ENCODE peak calls at places on chromosomes 5 and 9, in five cellular contexts. One of them, this sample, is unnamed.

GRCh38 chr9:129675656-129676055 is 10.2 kb downstream of the PRRX2 start:
- DNase-seq in psoas muscle: no peak
- DNase-seq in Peyer's patch: no peak
- DNase-seq in CD8-positive, alpha-beta memory T cell: no peak
- DNase-seq in hepatocyte: peak; percentile 48
- DNase-seq in this sample: no peak

GRCh38 chr9:33143241-33143642 is 23.9 kb downstream of the B4GALT1 start:
- DNase-seq in hepatocyte: peak; percentile 50
- DNase-seq in CD8-positive, alpha-beta memory T cell: peak; percentile 32
- DNase-seq in psoas muscle: no peak
- DNase-seq in Peyer's patch: no peak
- DNase-seq in this sample: peak; percentile 61

GRCh38 chr5:61675015-61675692 is 343.1 kb downstream of the ZSWIM6 start:
- DNase-seq in psoas muscle: no peak
- DNase-seq in Peyer's patch: no peak
- DNase-seq in hepatocyte: peak; percentile 26
- DNase-seq in CD8-positive, alpha-beta memory T cell: no peak
- DNase-seq in this sample: no peak

GRCh38 chr9:98260635-98261034 is 5.2 kb upstream of the TBC1D2 start:
- DNase-seq in Peyer's patch: no peak
- DNase-seq in CD8-positive, alpha-beta memory T cell: no peak
- DNase-seq in psoas muscle: no peak
- DNase-seq in hepatocyte: no peak
- DNase-seq in this sample: no peak

GRCh38 chr5:69231851-69232250 is 2.8 kb upstream of the CDK7 start:
- DNase-seq in CD8-positive, alpha-beta memory T cell: no peak
- DNase-seq in hepatocyte: no peak
- DNase-seq in Peyer's patch: no peak
- DNase-seq in psoas muscle: no peak
- DNase-seq in this sample: no peak

GRCh38 chr5:139650031-139650688 is 2.0 kb downstream of the CXXC5 start:
- DNase-seq in psoas muscle: peak; percentile 76
- DNase-seq in hepatocyte: peak; percentile 76
- DNase-seq in Peyer's patch: peak; percentile 58
- DNase-seq in CD8-positive, alpha-beta memory T cell: peak; percentile 22
- DNase-seq in this sample: peak; percentile 50

GRCh38 chr5:56412601-56413379 is 179.7 kb upstream of the ANKRD55 start:
- DNase-seq in Peyer's patch: no peak
- DNase-seq in hepatocyte: no peak
- DNase-seq in psoas muscle: peak; percentile 67
- DNase-seq in CD8-positive, alpha-beta memory T cell: no peak
- DNase-seq in this sample: peak; percentile 78

GRCh38 chr9:17422994-17423680 is 155.7 kb upstream of the SH3GL2 start:
- DNase-seq in CD8-positive, alpha-beta memory T cell: no peak
- DNase-seq in Peyer's patch: no peak
- DNase-seq in psoas muscle: no peak
- DNase-seq in hepatocyte: no peak
- DNase-seq in this sample: peak; percentile 48

GRCh38 chr9:135504262-135505229 is 4.1 kb downstream of the MRPS2 start:
- DNase-seq in Peyer's patch: peak; percentile 72
- DNase-seq in CD8-positive, alpha-beta memory T cell: peak; percentile 24
- DNase-seq in hepatocyte: peak; percentile 79
- DNase-seq in psoas muscle: peak; percentile 71
- DNase-seq in this sample: peak; percentile 72

GRCh38 chr9:88396836-88397577 is 8.8 kb downstream of the SPIN1 start:
- DNase-seq in Peyer's patch: no peak
- DNase-seq in hepatocyte: no peak
- DNase-seq in CD8-positive, alpha-beta memory T cell: no peak
- DNase-seq in psoas muscle: no peak
- DNase-seq in this sample: no peak

GRCh38 chr9:93112116-93112863 is 16.3 kb downstream of the CARD19 start:
- DNase-seq in Peyer's patch: peak; percentile 30
- DNase-seq in hepatocyte: no peak
- DNase-seq in psoas muscle: peak; percentile 55
- DNase-seq in CD8-positive, alpha-beta memory T cell: no peak
- DNase-seq in this sample: peak; percentile 54

GRCh38 chr5:66222455-66222854 is 78.4 kb downstream of the SREK1 start:
- DNase-seq in psoas muscle: no peak
- DNase-seq in CD8-positive, alpha-beta memory T cell: no peak
- DNase-seq in hepatocyte: no peak
- DNase-seq in Peyer's patch: no peak
- DNase-seq in this sample: no peak

GRCh38 chr5:135052511-135053145 is 18.6 kb upstream of the PITX1 start:
- DNase-seq in Peyer's patch: no peak
- DNase-seq in psoas muscle: peak; percentile 8
- DNase-seq in hepatocyte: no peak
- DNase-seq in CD8-positive, alpha-beta memory T cell: no peak
- DNase-seq in this sample: peak; percentile 29

GRCh38 chr5:137039939-137040515 is 459.1 kb downstream of the SPOCK1 start:
- DNase-seq in psoas muscle: no peak
- DNase-seq in Peyer's patch: no peak
- DNase-seq in hepatocyte: no peak
- DNase-seq in CD8-positive, alpha-beta memory T cell: no peak
- DNase-seq in this sample: no peak

GRCh38 chr5:14296533-14297331 is 153.6 kb downstream of the TRIO start:
- DNase-seq in Peyer's patch: no peak
- DNase-seq in hepatocyte: no peak
- DNase-seq in CD8-positive, alpha-beta memory T cell: no peak
- DNase-seq in psoas muscle: no peak
- DNase-seq in this sample: no peak

GRCh38 chr9:16030513-16031185 is 477.8 kb downstream of the CCDC171 start:
- DNase-seq in psoas muscle: no peak
- DNase-seq in Peyer's patch: no peak
- DNase-seq in hepatocyte: no peak
- DNase-seq in CD8-positive, alpha-beta memory T cell: no peak
- DNase-seq in this sample: no peak

GRCh38 chr5:82313016-82313415 is 34.9 kb upstream of the RPS23 start:
- DNase-seq in CD8-positive, alpha-beta memory T cell: no peak
- DNase-seq in hepatocyte: peak; percentile 26
- DNase-seq in psoas muscle: no peak
- DNase-seq in Peyer's patch: no peak
- DNase-seq in this sample: no peak

GRCh38 chr9:72458153-72458552 is 63.3 kb upstream of the TMC1 start:
- DNase-seq in hepatocyte: no peak
- DNase-seq in CD8-positive, alpha-beta memory T cell: no peak
- DNase-seq in Peyer's patch: no peak
- DNase-seq in psoas muscle: no peak
- DNase-seq in this sample: no peak

GRCh38 chr9:122209451-122209850 is 19.3 kb downstream of the LHX6 start:
- DNase-seq in CD8-positive, alpha-beta memory T cell: no peak
- DNase-seq in psoas muscle: no peak
- DNase-seq in hepatocyte: no peak
- DNase-seq in Peyer's patch: peak; percentile 28
- DNase-seq in this sample: no peak

GRCh38 chr5:128566170-128566569 is 28.1 kb upstream of the FBN2 start:
- DNase-seq in Peyer's patch: no peak
- DNase-seq in CD8-positive, alpha-beta memory T cell: no peak
- DNase-seq in hepatocyte: no peak
- DNase-seq in psoas muscle: no peak
- DNase-seq in this sample: no peak

GRCh38 chr9:33988219-33988890 is 60.3 kb downstream of the UBAP2 start:
- DNase-seq in psoas muscle: no peak
- DNase-seq in CD8-positive, alpha-beta memory T cell: no peak
- DNase-seq in hepatocyte: no peak
- DNase-seq in Peyer's patch: no peak
- DNase-seq in this sample: no peak

GRCh38 chr9:79353856-79354520 is 217.8 kb upstream of the TLE4 start:
- DNase-seq in CD8-positive, alpha-beta memory T cell: no peak
- DNase-seq in hepatocyte: no peak
- DNase-seq in psoas muscle: no peak
- DNase-seq in Peyer's patch: no peak
- DNase-seq in this sample: no peak

GRCh38 chr9:20205821-20206220 is 416.5 kb downstream of the MLLT3 start:
- DNase-seq in Peyer's patch: no peak
- DNase-seq in CD8-positive, alpha-beta memory T cell: no peak
- DNase-seq in hepatocyte: no peak
- DNase-seq in psoas muscle: no peak
- DNase-seq in this sample: no peak

GRCh38 chr5:142780871-142781270 is 10.7 kb downstream of the ARHGAP26 start:
- DNase-seq in hepatocyte: no peak
- DNase-seq in Peyer's patch: no peak
- DNase-seq in CD8-positive, alpha-beta memory T cell: no peak
- DNase-seq in psoas muscle: no peak
- DNase-seq in this sample: no peak

GRCh38 chr5:149177339-149177843 is 36.1 kb downstream of the ABLIM3 start:
- DNase-seq in CD8-positive, alpha-beta memory T cell: no peak
- DNase-seq in Peyer's patch: no peak
- DNase-seq in psoas muscle: no peak
- DNase-seq in hepatocyte: no peak
- DNase-seq in this sample: no peak

GRCh38 chr9:98869866-98870265 is 62.4 kb downstream of the GALNT12 start:
- DNase-seq in Peyer's patch: no peak
- DNase-seq in psoas muscle: no peak
- DNase-seq in hepatocyte: no peak
- DNase-seq in CD8-positive, alpha-beta memory T cell: no peak
- DNase-seq in this sample: no peak

GRCh38 chr9:95317119-95317892 is at the start of gene FANCC:
- DNase-seq in Peyer's patch: peak; percentile 95
- DNase-seq in hepatocyte: peak; percentile 95
- DNase-seq in psoas muscle: peak; percentile 95
- DNase-seq in CD8-positive, alpha-beta memory T cell: peak; percentile 80
- DNase-seq in this sample: peak; percentile 95

GRCh38 chr9:78707481-78707977 is 410.6 kb downstream of the PSAT1 start:
- DNase-seq in psoas muscle: no peak
- DNase-seq in Peyer's patch: no peak
- DNase-seq in hepatocyte: no peak
- DNase-seq in CD8-positive, alpha-beta memory T cell: no peak
- DNase-seq in this sample: no peak

GRCh38 chr5:91928751-91929521 is 545.8 kb upstream of the ARRDC3 start:
- DNase-seq in psoas muscle: no peak
- DNase-seq in hepatocyte: peak; percentile 13
- DNase-seq in CD8-positive, alpha-beta memory T cell: no peak
- DNase-seq in Peyer's patch: no peak
- DNase-seq in this sample: no peak

GRCh38 chr9:137618105-137619067 is at the start of gene EHMT1:
- DNase-seq in CD8-positive, alpha-beta memory T cell: peak; percentile 91
- DNase-seq in hepatocyte: peak; percentile 95
- DNase-seq in Peyer's patch: peak; percentile 92
- DNase-seq in psoas muscle: peak; percentile 94
- DNase-seq in this sample: peak; percentile 88

GRCh38 chr5:138488481-138488945 is 23.2 kb downstream of the EGR1 start:
- DNase-seq in hepatocyte: peak; percentile 26
- DNase-seq in psoas muscle: no peak
- DNase-seq in CD8-positive, alpha-beta memory T cell: no peak
- DNase-seq in Peyer's patch: no peak
- DNase-seq in this sample: no peak

GRCh38 chr5:170226661-170227060 is 6.1 kb upstream of the C5orf58 start:
- DNase-seq in CD8-positive, alpha-beta memory T cell: no peak
- DNase-seq in psoas muscle: no peak
- DNase-seq in hepatocyte: no peak
- DNase-seq in Peyer's patch: no peak
- DNase-seq in this sample: no peak

GRCh38 chr5:132840896-132841818 is 10.7 kb upstream of the SHROOM1 start:
- DNase-seq in Peyer's patch: no peak
- DNase-seq in psoas muscle: no peak
- DNase-seq in hepatocyte: no peak
- DNase-seq in CD8-positive, alpha-beta memory T cell: no peak
- DNase-seq in this sample: peak; percentile 71

GRCh38 chr5:33939863-33940262 is 3.7 kb downstream of the RXFP3 start:
- DNase-seq in CD8-positive, alpha-beta memory T cell: no peak
- DNase-seq in Peyer's patch: no peak
- DNase-seq in psoas muscle: no peak
- DNase-seq in hepatocyte: no peak
- DNase-seq in this sample: no peak

GRCh38 chr9:86281577-86282076 is 711 bp downstream of the ISCA1 start:
- DNase-seq in Peyer's patch: no peak
- DNase-seq in psoas muscle: no peak
- DNase-seq in hepatocyte: peak; percentile 46
- DNase-seq in CD8-positive, alpha-beta memory T cell: no peak
- DNase-seq in this sample: no peak

DNA sequence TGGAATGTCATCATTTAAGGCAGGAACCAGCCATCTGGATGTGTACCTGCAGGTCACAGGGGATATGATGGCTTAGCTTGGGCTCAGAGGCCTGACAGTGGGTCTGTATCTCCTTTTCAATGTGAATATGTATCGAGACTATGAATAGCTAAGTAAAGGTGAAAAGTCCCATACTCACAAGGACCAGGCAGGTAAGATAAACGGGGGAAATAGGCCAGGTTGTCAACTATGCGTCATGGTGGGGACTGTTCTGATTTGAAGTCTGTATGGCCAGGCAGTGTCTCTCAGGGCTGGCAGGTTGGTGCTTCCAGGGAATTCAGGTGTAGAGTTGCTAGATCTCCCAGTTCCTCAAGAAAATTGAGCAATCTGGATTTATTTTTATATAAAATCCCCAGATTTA is 987.9 kb upstream of the WWC1 start:
- DNase-seq in CD8-positive, alpha-beta memory T cell: no peak
- DNase-seq in Peyer's patch: no peak
- DNase-seq in hepatocyte: no peak
- DNase-seq in psoas muscle: no peak
- DNase-seq in this sample: no peak
- H3K4me3 ChIP-seq in CD8-positive, alpha-beta memory T cell: no peak overlapping the region
- H3K4me3 ChIP-seq in Peyer's patch: no peak overlapping the region
- H3K4me3 ChIP-seq in hepatocyte: no peak overlapping the region
- H3K4me3 ChIP-seq in psoas muscle: no peak overlapping the region
- H3K4me3 ChIP-seq in this sample: no peak overlapping the region

DNA sequence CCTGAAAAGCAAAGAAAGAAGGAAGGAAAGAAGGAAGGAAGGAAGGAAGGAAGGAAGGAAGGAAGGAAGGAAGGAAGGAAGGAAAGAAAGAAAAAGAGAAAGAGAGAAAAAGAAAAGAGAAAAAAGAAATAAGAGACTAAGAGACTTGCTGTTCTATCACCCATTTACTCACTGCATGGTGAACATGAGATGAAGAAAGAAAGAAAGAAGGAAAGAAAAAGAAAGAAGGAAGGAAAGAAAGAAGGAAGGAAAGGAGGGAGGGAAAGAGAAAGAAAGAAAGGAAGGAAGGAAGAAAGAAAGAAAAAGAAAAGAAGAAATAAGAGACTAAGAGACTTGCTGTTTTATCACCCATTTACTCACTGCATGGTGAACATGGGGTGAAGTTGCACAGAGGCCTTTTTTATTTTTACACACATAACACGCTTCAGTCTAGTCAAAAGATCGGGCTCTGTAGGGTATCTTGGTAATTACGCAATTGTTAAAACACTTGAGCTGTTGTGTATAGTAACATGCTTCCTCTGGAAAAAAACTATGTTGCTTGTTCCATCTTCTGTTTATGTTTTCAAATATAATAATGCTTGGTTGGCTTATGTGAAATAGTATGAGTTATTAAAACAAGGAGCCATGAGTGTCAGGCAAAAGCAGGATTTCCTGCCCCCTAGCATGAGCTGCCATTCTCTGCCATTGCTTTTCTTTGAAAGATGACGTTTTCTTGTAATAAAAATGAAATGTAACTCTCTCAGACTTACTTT is 119.3 kb upstream of the ZNF608 start:
- DNase-seq in psoas muscle: no peak
- DNase-seq in hepatocyte: no peak
- DNase-seq in CD8-positive, alpha-beta memory T cell: no peak
- DNase-seq in Peyer's patch: no peak
- DNase-seq in this sample: no peak
- H3K27ac ChIP-seq in psoas muscle: no peak overlapping the region
- H3K27ac ChIP-seq in hepatocyte: no peak overlapping the region
- H3K27ac ChIP-seq in CD8-positive, alpha-beta memory T cell: no peak overlapping the region
- H3K27ac ChIP-seq in Peyer's patch: no peak overlapping the region
- H3K27ac ChIP-seq in this sample: peak overlapping the region; percentile 33

GRCh38 chr5:1503301-1504243 is 20.2 kb downstream of the LPCAT1 start:
- DNase-seq in psoas muscle: no peak
- DNase-seq in CD8-positive, alpha-beta memory T cell: peak; percentile 34
- DNase-seq in Peyer's patch: no peak
- DNase-seq in hepatocyte: no peak
- DNase-seq in this sample: peak; percentile 87
- H3K4me3 ChIP-seq in psoas muscle: no peak overlapping the region
- H3K4me3 ChIP-seq in CD8-positive, alpha-beta memory T cell: no peak overlapping the region
- H3K4me3 ChIP-seq in Peyer's patch: no peak overlapping the region
- H3K4me3 ChIP-seq in hepatocyte: no peak overlapping the region
- H3K4me3 ChIP-seq in this sample: peak overlapping the region; percentile 22

GRCh38 chr9:114367823-114368609 is 19.8 kb downstream of the AKNA start:
- DNase-seq in psoas muscle: no peak
- DNase-seq in hepatocyte: no peak
- DNase-seq in Peyer's patch: peak; percentile 42
- DNase-seq in CD8-positive, alpha-beta memory T cell: peak; percentile 21
- DNase-seq in this sample: no peak
- H3K27ac ChIP-seq in psoas muscle: no peak overlapping the region
- H3K27ac ChIP-seq in hepatocyte: peak overlapping the region; percentile 83
- H3K27ac ChIP-seq in Peyer's patch: peak overlapping the region; percentile 80
- H3K27ac ChIP-seq in CD8-positive, alpha-beta memory T cell: peak overlapping the region; percentile 68
- H3K27ac ChIP-seq in this sample: peak overlapping the region; percentile 70